ENCODE peak calls at places on chromosomes 5 and 9, in ten cellular contexts. T is psoas muscle; Q is iPS-NIHi11; K is HCEC 1CT; D is NCI-H510A treated with DMSO at 0.1 percent for 48 hours; I is GM04504; J is activated naive CD8-positive, alpha-beta T cell treated with anti-CD3 and anti-CD28 coated beads for 36 hours; N is skeletal muscle cell; Z is epithelial cell of esophagus; U is HepG2. M is an unnamed sample.

GRCh38 chr9:84897362-84898094 is 228.0 kb downstream of the NTRK2 start:
- DNase-seq in T (no peak), Q (no peak), K (no peak), D (no peak), I (no peak), J (no peak), N (no peak), Z (no peak), U (no peak), M (no peak)

GRCh38 chr9:1869843-1870242 is 145.3 kb upstream of the SMARCA2 start:
- DNase-seq in T (no peak), Q (peak; percentile 53), K (no peak), D (no peak), I (no peak), J (peak; percentile 28), N (no peak), Z (peak; percentile 42), U (peak; percentile 18), M (peak; percentile 37)

GRCh38 chr9:137406085-137406773 is 16.7 kb downstream of the EXD3 start:
- DNase-seq in T (no peak), Q (peak; percentile 27), K (no peak), D (no peak), I (no peak), J (no peak), N (no peak), Z (no peak), U (no peak), M (no peak)

GRCh38 chr5:78845487-78845886 is 139.6 kb downstream of the ARSB start:
- DNase-seq in T (no peak), Q (no peak), K (no peak), D (no peak), I (no peak), J (no peak), N (no peak), Z (no peak), U (no peak), M (no peak)

GRCh38 chr9:74494490-74494889 is 2.6 kb upstream of the RORB start:
- DNase-seq in T (no peak), Q (no peak), K (no peak), D (no peak), I (no peak), J (no peak), N (no peak), Z (no peak), U (no peak), M (no peak)

GRCh38 chr5:168409601-168410458 is 76.4 kb upstream of the RARS1 start:
- DNase-seq in T (no peak), Q (no peak), K (peak; percentile 79), D (no peak), I (no peak), J (peak; percentile 13), N (no peak), Z (peak; percentile 59), U (no peak), M (no peak)

GRCh38 chr9:121463026-121463827 is 36.4 kb downstream of the GGTA1 start:
- DNase-seq in T (peak; percentile 46), Q (peak; percentile 78), K (no peak), D (peak; percentile 19), I (no peak), J (peak; percentile 35), N (no peak), Z (peak; percentile 14), U (peak; percentile 4), M (peak; percentile 77)

GRCh38 chr5:128216860-128217531 is 133.4 kb downstream of the SLC12A2 start:
- DNase-seq in T (peak; percentile 15), Q (no peak), K (peak; percentile 53), D (no peak), I (peak; percentile 35), J (no peak), N (peak; percentile 44), Z (peak; percentile 88), U (no peak), M (no peak)

GRCh38 chr9:115263731-115264130 is 145.8 kb upstream of the TNC start:
- DNase-seq in T (no peak), Q (no peak), K (peak; percentile 92), D (no peak), I (peak; percentile 52), J (no peak), N (peak; percentile 57), Z (peak; percentile 67), U (no peak), M (no peak)

GRCh38 chr5:178286226-178287090 is 53.9 kb upstream of the PHYKPL start:
- DNase-seq in T (peak; percentile 5), Q (no peak), K (no peak), D (no peak), I (no peak), J (no peak), N (no peak), Z (no peak), U (no peak), M (no peak)

GRCh38 chr9:126119731-126120130 is 206.9 kb upstream of the MVB12B start:
- DNase-seq in T (no peak), Q (no peak), K (no peak), D (no peak), I (no peak), J (no peak), N (no peak), Z (no peak), U (no peak), M (no peak)

GRCh38 chr5:28737682-28738081 is 1699.3 kb upstream of the CDH9 start:
- DNase-seq in T (no peak), Q (no peak), K (no peak), D (no peak), I (no peak), J (no peak), N (no peak), Z (no peak), U (no peak), M (no peak)